ENCODE peak calls at places on chromosomes 12 and 14, in eight cellular contexts. I is left lung, Q is dorsolateral prefrontal cortex, C is cardiac muscle cell, M is stomach, K is pancreas, G is cardiac fibroblast, P is endodermal cell. A is an unnamed sample.

GRCh38 chr12:19045421-19045820 is 84.1 kb upstream of the PLEKHA5 start:
- DNase-seq in I (no peak), Q (no peak), C (no peak), M (no peak), K (no peak), G (no peak), P (no peak), A (no peak)

GRCh38 chr12:13471471-13471870 is 274.9 kb downstream of the EMP1 start:
- DNase-seq in I (no peak), Q (no peak), C (no peak), M (no peak), K (no peak), G (no peak), P (no peak), A (no peak)

GRCh38 chr12:117459229-117459628 is 97.8 kb upstream of the NOS1 start:
- DNase-seq in I (no peak), Q (no peak), C (no peak), M (no peak), K (no peak), G (no peak), P (no peak), A (no peak)

GRCh38 chr12:105330938-105331804 is 680 bp downstream of the C12orf75 start:
- DNase-seq in I (peak; percentile 75), Q (peak; percentile 24), C (no peak), M (peak; percentile 33), K (peak; percentile 42), G (no peak), P (peak; percentile 77), A (peak; percentile 65)

GRCh38 chr12:110314308-110314707 is 33.3 kb downstream of the ATP2A2 start:
- DNase-seq in I (no peak), Q (no peak), C (no peak), M (no peak), K (no peak), G (peak; percentile 84), P (no peak), A (no peak)

GRCh38 chr14:52879958-52880357 is 70.9 kb downstream of the FERMT2 start:
- DNase-seq in I (no peak), Q (no peak), C (no peak), M (no peak), K (no peak), G (peak; percentile 72), P (no peak), A (no peak)

GRCh38 chr12:116881325-116881866 is at the start of gene HRK:
- DNase-seq in I (no peak), Q (no peak), C (no peak), M (no peak), K (no peak), G (no peak), P (peak; percentile 86), A (no peak)

GRCh38 chr12:11652351-11653040 is 3.0 kb downstream of the ETV6 start:
- DNase-seq in I (no peak), Q (no peak), C (no peak), M (peak; percentile 42), K (no peak), G (peak; percentile 74), P (no peak), A (peak; percentile 53)

GRCh38 chr12:67766370-67766769 is 117.8 kb downstream of the DYRK2 start:
- DNase-seq in I (no peak), Q (no peak), C (no peak), M (no peak), K (no peak), G (peak; percentile 73), P (peak; percentile 63), A (no peak)

GRCh38 chr12:55822228-55822627 is 4.4 kb downstream of the ORMDL2 start:
- DNase-seq in I (no peak), Q (no peak), C (peak; percentile 42), M (no peak), K (no peak), G (no peak), P (peak; percentile 87), A (no peak)

GRCh38 chr12:2307550-2307949 is 254.8 kb downstream of the CACNA1C start:
- DNase-seq in I (no peak), Q (no peak), C (no peak), M (no peak), K (no peak), G (no peak), P (peak; percentile 74), A (no peak)

GRCh38 chr12:77943466-77943865 is 112.8 kb downstream of the NAV3 start:
- DNase-seq in I (no peak), Q (no peak), C (no peak), M (no peak), K (no peak), G (peak; percentile 94), P (no peak), A (no peak)

GRCh38 chr14:63896278-63896720 is 43.5 kb downstream of the SYNE2 start:
- DNase-seq in I (no peak), Q (no peak), C (no peak), M (peak; percentile 76), K (peak; percentile 48), G (peak; percentile 97), P (no peak), A (peak; percentile 60)

GRCh38 chr14:79573486-79573885 is 637.8 kb downstream of the DIO2 start:
- DNase-seq in I (no peak), Q (no peak), C (no peak), M (no peak), K (no peak), G (no peak), P (no peak), A (no peak)

GRCh38 chr14:99274346-99275221 is 2.6 kb upstream of the BCL11B start:
- DNase-seq in I (peak; percentile 84), Q (peak; percentile 33), C (peak; percentile 91), M (peak; percentile 29), K (peak; percentile 46), G (peak; percentile 43), P (peak; percentile 98), A (peak; percentile 65)

GRCh38 chr12:24014853-24015590 is 65.6 kb upstream of the SOX5 start:
- DNase-seq in I (no peak), Q (no peak), C (no peak), M (no peak), K (no peak), G (no peak), P (no peak), A (no peak)

GRCh38 chr14:63726499-63726898 is 1.4 kb downstream of the SGPP1 start:
- DNase-seq in I (no peak), Q (no peak), C (no peak), M (no peak), K (no peak), G (peak; percentile 5), P (no peak), A (no peak)

GRCh38 chr12:122721057-122721545 is 4.5 kb upstream of the HCAR3 start:
- DNase-seq in I (no peak), Q (no peak), C (no peak), M (no peak), K (no peak), G (peak; percentile 16), P (no peak), A (no peak)

GRCh38 chr12:28771961-28772360 is 377.1 kb upstream of the FAR2 start:
- DNase-seq in I (no peak), Q (no peak), C (no peak), M (no peak), K (no peak), G (no peak), P (no peak), A (no peak)

GRCh38 chr12:93959657-93960056 is 188.7 kb upstream of the PLXNC1 start:
- DNase-seq in I (no peak), Q (no peak), C (no peak), M (no peak), K (no peak), G (no peak), P (no peak), A (no peak)
- H3K4me3 ChIP-seq in I (no peak overlapping the region), Q (no peak overlapping the region), C (no peak overlapping the region), M (no peak overlapping the region), K (no peak overlapping the region), G (no peak overlapping the region), P (no peak overlapping the region), A (no peak overlapping the region)

GRCh38 chr12:114738460-114739184 is 54.6 kb upstream of the TBX3 start:
- DNase-seq in I (no peak), Q (no peak), C (no peak), M (no peak), K (no peak), G (no peak), P (no peak), A (no peak)

GRCh38 chr12:114732426-114733030 is 48.6 kb upstream of the TBX3 start:
- DNase-seq in I (no peak), Q (no peak), C (no peak), M (no peak), K (no peak), G (no peak), P (peak; percentile 67), A (no peak)

GRCh38 chr12:114735680-114736374 is 51.9 kb upstream of the TBX3 start:
- DNase-seq in I (no peak), Q (no peak), C (no peak), M (no peak), K (no peak), G (no peak), P (peak; percentile 77), A (no peak)

GRCh38 chr12:114733919-114734318 is 49.9 kb upstream of the TBX3 start:
- DNase-seq in I (no peak), Q (no peak), C (no peak), M (no peak), K (no peak), G (no peak), P (no peak), A (no peak)

DNA sequence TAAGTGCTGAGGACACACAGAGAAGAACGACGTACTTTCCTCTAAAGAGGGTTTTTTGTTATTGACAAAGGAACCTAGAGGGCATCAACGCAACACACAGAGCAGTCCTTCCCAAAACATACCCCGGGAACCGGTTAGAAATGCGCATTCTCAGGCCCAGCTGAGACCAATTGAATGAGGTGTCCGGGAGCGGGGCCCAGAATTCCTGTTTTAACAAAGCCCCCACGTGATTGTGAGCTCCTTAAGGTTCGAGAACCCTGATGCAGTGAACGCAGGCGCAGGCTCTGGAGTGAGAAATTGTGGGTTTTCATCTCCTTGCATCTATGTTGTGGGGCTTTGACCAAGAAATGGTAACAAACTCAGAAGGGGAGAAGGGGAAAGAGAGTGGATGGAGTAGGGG is 51.0 kb upstream of the TBX3 start:
- DNase-seq in I (no peak), Q (no peak), C (no peak), M (no peak), K (no peak), G (no peak), P (peak; percentile 81), A (no peak)
- H3K4me3 ChIP-seq in I (no peak overlapping the region), Q (no peak overlapping the region), C (no peak overlapping the region), M (no peak overlapping the region), K (no peak overlapping the region), G (no peak overlapping the region), P (no peak overlapping the region), A (no peak overlapping the region)

GRCh38 chr14:104550340-104550848 is 29.2 kb upstream of the C14orf180 start:
- DNase-seq in I (no peak), Q (no peak), C (no peak), M (no peak), K (no peak), G (no peak), P (peak; percentile 28), A (no peak)
- H3K4me3 ChIP-seq in I (no peak overlapping the region), Q (no peak overlapping the region), C (no peak overlapping the region), M (no peak overlapping the region), K (no peak overlapping the region), G (no peak overlapping the region), P (no peak overlapping the region), A (no peak overlapping the region)

DNA sequence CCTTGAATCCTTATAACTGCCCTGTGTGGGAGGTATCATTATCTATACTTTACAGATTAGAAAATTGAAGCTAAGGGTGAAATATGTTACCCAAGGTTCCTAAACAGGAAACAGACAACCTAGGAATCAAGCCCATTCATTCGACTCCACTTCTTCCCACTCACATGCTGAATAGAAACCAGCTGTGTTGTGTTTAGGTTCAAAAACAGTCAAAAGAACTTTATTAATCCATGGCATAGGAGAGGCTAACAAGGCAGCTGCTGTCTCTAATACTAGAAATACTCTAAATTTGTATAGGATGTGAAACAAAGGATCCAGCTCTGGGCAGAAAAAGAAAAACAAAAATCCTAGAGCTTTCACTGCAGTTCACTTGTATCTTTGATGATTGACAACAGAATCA is 9.9 kb downstream of the AMDHD1 start:
- DNase-seq in I (no peak), Q (no peak), C (no peak), M (no peak), K (no peak), G (no peak), P (no peak), A (no peak)
- H3K4me3 ChIP-seq in I (no peak overlapping the region), Q (no peak overlapping the region), C (no peak overlapping the region), M (no peak overlapping the region), K (no peak overlapping the region), G (no peak overlapping the region), P (no peak overlapping the region), A (no peak overlapping the region)